ENCODE peak calls at places on chromosomes 1 and 21, in four cellular contexts. One of them, this sample, is unnamed.

GRCh38 chr1:64263335-64263734 is 59.9 kb downstream of the UBE2U start:
- DNase-seq in retinal pigment epithelial cell: no peak
- DNase-seq in GM23248: peak
- DNase-seq in pancreas: no peak
- DNase-seq in this sample: no peak

GRCh38 chr1:160837558-160838205 is 25.0 kb downstream of the CD244 start:
- DNase-seq in retinal pigment epithelial cell: peak
- DNase-seq in GM23248: peak
- DNase-seq in pancreas: no peak
- DNase-seq in this sample: peak

GRCh38 chr21:17368748-17369363 is 144.0 kb upstream of the CXADR start:
- DNase-seq in retinal pigment epithelial cell: no peak
- DNase-seq in GM23248: no peak
- DNase-seq in pancreas: no peak
- DNase-seq in this sample: no peak

GRCh38 chr1:231387770-231388669 is 34.1 kb downstream of the EGLN1 start:
- DNase-seq in retinal pigment epithelial cell: no peak
- DNase-seq in GM23248: peak
- DNase-seq in pancreas: no peak
- DNase-seq in this sample: no peak

GRCh38 chr1:230149751-230150584 is 82.9 kb downstream of the GALNT2 start:
- DNase-seq in retinal pigment epithelial cell: no peak
- DNase-seq in GM23248: no peak
- DNase-seq in pancreas: no peak
- DNase-seq in this sample: peak

GRCh38 chr1:183126528-183126927 is 59.5 kb upstream of the LAMC2 start:
- DNase-seq in retinal pigment epithelial cell: no peak
- DNase-seq in GM23248: peak
- DNase-seq in pancreas: no peak
- DNase-seq in this sample: no peak

GRCh38 chr21:17441370-17441769 is 71.5 kb upstream of the CXADR start:
- DNase-seq in retinal pigment epithelial cell: no peak
- DNase-seq in GM23248: no peak
- DNase-seq in pancreas: peak
- DNase-seq in this sample: no peak

GRCh38 chr1:241485554-241485992 is 34.0 kb downstream of the FH start:
- DNase-seq in retinal pigment epithelial cell: no peak
- DNase-seq in GM23248: peak
- DNase-seq in pancreas: no peak
- DNase-seq in this sample: peak

GRCh38 chr1:57848406-57848805 is 424.5 kb upstream of the DAB1 start:
- DNase-seq in retinal pigment epithelial cell: peak
- DNase-seq in GM23248: peak
- DNase-seq in pancreas: no peak
- DNase-seq in this sample: no peak

GRCh38 chr1:117657031-117657430 is 51.2 kb downstream of the TENT5C start:
- DNase-seq in retinal pigment epithelial cell: peak
- DNase-seq in GM23248: peak
- DNase-seq in pancreas: no peak
- DNase-seq in this sample: no peak

GRCh38 chr1:201480231-201481003 is 11.4 kb upstream of the PHLDA3 start:
- DNase-seq in retinal pigment epithelial cell: no peak
- DNase-seq in GM23248: peak
- DNase-seq in pancreas: peak
- DNase-seq in this sample: peak

This sample was measured in Jurkat, Clone E6-1.